ENCODE peak calls at places on chromosomes 12 and 14, in five cellular contexts. B is B cell, M is GM12878, I is WERI-Rb-1, H is adrenal gland. J is an unnamed sample.

GRCh38 chr12:3168775-3169221 is 91.6 kb downstream of the TSPAN9 start:
- DNase-seq in B (no peak), M (no peak), I (peak; percentile 94), H (no peak), J (no peak)

GRCh38 chr12:108801736-108802665 is 55.4 kb downstream of the SSH1 start:
- DNase-seq in B (no peak), M (no peak), I (no peak), H (peak; percentile 44), J (no peak)

GRCh38 chr14:72653026-72653425 is 240.9 kb downstream of the DPF3 start:
- DNase-seq in B (no peak), M (no peak), I (peak; percentile 28), H (no peak), J (no peak)

GRCh38 chr14:76346391-76347160 is 29.4 kb upstream of the ESRRB start:
- DNase-seq in B (no peak), M (peak; percentile 2), I (peak; percentile 73), H (no peak), J (no peak)

GRCh38 chr12:104909761-104910160 is 48.3 kb downstream of the SLC41A2 start:
- DNase-seq in B (no peak), M (no peak), I (no peak), H (no peak), J (no peak)

GRCh38 chr12:54032627-54033100 is at the start of gene HOXC5:
- DNase-seq in B (peak; percentile 81), M (no peak), I (peak; percentile 79), H (peak; percentile 79), J (no peak)

GRCh38 chr12:121794532-121795028 is 1.1 kb upstream of the RHOF start:
- DNase-seq in B (peak; percentile 69), M (no peak), I (no peak), H (peak; percentile 66), J (no peak)

GRCh38 chr12:48997719-48998496 is 1.3 kb downstream of the DDN start:
- DNase-seq in B (peak; percentile 93), M (no peak), I (peak; percentile 42), H (no peak), J (no peak)

GRCh38 chr12:57158665-57159064 is 11.2 kb upstream of the LRP1-AS start:
- DNase-seq in B (no peak), M (no peak), I (no peak), H (no peak), J (no peak)

GRCh38 chr14:35403397-35404245 is 928 bp downstream of the NFKBIA start:
- DNase-seq in B (peak; percentile 94), M (no peak), I (peak; percentile 95), H (peak; percentile 98), J (no peak)

GRCh38 chr12:6367969-6368892 is 7.1 kb downstream of the SCNN1A start:
- DNase-seq in B (no peak), M (no peak), I (no peak), H (no peak), J (peak; percentile 16)

GRCh38 chr12:100539209-100539608 is 34.3 kb upstream of the GAS2L3 start:
- DNase-seq in B (no peak), M (no peak), I (no peak), H (no peak), J (no peak)

GRCh38 chr12:105235299-105235746 is 651 bp downstream of the APPL2 start:
- DNase-seq in B (no peak), M (no peak), I (no peak), H (no peak), J (no peak)

GRCh38 chr12:989751-990278 is 1.2 kb upstream of the ERC1 start:
- DNase-seq in B (peak; percentile 36), M (no peak), I (peak; percentile 22), H (no peak), J (no peak)

GRCh38 chr12:63151061-63151897 is at the start of gene AVPR1A:
- DNase-seq in B (no peak), M (no peak), I (peak; percentile 9), H (peak; percentile 16), J (no peak)

GRCh38 chr12:69510176-69510827 is 40.1 kb downstream of the FRS2 start:
- DNase-seq in B (no peak), M (no peak), I (no peak), H (no peak), J (no peak)

GRCh38 chr14:64762044-64763034 is 58.1 kb downstream of the PLEKHG3 start:
- DNase-seq in B (no peak), M (no peak), I (peak; percentile 62), H (peak; percentile 81), J (no peak)

GRCh38 chr12:96211989-96212388 is 17.8 kb downstream of the ELK3 start:
- DNase-seq in B (no peak), M (no peak), I (no peak), H (no peak), J (no peak)

GRCh38 chr12:78060186-78060585 is 229.5 kb downstream of the NAV3 start:
- DNase-seq in B (no peak), M (no peak), I (no peak), H (no peak), J (no peak)

GRCh38 chr12:124750787-124751471 is 112.7 kb downstream of the SCARB1 start:
- DNase-seq in B (no peak), M (no peak), I (peak; percentile 82), H (no peak), J (no peak)

GRCh38 chr14:102490456-102490855 is 19.1 kb downstream of the ANKRD9 start:
- DNase-seq in B (peak; percentile 6), M (no peak), I (no peak), H (no peak), J (no peak)

GRCh38 chr14:64704145-64704742 is at the start of gene PLEKHG3:
- DNase-seq in B (peak; percentile 47), M (no peak), I (peak; percentile 81), H (peak; percentile 67), J (no peak)

GRCh38 chr14:36747411-36748184 is 85.9 kb downstream of the PAX9 start:
- DNase-seq in B (no peak), M (no peak), I (no peak), H (no peak), J (no peak)

GRCh38 chr14:47619397-47619796 is 56.0 kb downstream of the MDGA2 start:
- DNase-seq in B (no peak), M (no peak), I (no peak), H (no peak), J (no peak)

DNA sequence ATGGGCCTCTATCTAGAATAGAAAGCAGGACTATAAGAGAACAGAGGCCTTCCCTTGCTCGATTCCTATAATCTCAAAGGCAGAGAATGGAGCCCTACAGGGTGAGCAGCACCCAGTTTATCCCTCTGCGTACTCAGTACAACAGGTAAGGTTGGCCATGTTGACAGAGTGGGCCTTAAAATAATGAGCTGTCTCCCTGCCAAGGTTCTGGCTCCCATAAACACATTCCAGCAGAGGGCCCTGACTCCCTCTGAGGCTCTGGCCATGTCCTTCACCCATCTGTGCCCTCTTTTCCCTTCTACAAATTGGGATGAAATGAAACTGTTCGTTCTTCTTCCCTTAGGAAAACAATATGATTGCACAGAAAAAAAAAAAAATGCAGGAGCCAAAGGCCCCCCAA is 16.9 kb upstream of the PNMA1 start:
- DNase-seq in B (no peak), M (no peak), I (no peak), H (no peak), J (no peak)
- TF ChIP-seq CTCF in B (no peak), M (no peak), I (peak; percentile 5), H (no peak), J (no peak)

DNA sequence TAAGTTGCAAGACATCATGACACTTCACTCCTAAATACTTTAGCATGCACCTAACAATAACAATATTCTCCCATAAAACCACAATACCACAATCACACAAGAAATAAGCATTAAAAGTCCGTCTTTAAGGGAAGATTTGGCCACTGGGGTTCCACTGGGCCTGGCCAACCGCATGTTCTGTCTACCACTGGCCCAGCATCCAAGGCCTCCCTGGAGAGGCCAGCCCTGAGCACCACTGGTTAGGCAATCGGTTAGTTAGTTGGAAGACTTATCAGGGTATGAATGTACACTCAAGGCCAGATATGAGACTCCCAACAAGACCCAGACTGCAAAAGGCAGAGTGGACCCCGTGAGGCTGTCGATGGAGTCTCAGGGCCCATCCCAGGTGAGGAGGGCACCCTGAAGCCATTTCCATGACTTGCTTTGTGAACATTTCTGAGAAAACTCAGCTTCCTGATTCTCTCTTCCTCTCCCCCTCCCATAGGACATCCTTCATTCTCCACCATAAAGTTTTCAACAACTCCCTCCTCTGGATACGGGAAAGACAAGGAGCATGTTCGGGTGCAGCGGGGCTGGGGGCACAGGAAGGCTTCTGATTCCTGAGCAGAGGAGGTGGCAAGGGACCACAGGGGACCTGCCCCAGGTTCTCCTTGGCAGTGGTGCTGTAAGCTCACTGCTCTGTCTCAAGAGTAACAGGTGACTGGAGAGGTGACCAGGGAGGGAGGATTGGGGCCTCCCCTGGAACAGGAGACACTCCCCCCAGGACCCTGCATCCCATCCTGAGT is 5.9 kb downstream of the PXN start:
- DNase-seq in B (no peak), M (no peak), I (no peak), H (no peak), J (no peak)
- TF ChIP-seq CTCF in B (no peak), M (no peak), I (no peak), H (no peak), J (no peak)

DNA sequence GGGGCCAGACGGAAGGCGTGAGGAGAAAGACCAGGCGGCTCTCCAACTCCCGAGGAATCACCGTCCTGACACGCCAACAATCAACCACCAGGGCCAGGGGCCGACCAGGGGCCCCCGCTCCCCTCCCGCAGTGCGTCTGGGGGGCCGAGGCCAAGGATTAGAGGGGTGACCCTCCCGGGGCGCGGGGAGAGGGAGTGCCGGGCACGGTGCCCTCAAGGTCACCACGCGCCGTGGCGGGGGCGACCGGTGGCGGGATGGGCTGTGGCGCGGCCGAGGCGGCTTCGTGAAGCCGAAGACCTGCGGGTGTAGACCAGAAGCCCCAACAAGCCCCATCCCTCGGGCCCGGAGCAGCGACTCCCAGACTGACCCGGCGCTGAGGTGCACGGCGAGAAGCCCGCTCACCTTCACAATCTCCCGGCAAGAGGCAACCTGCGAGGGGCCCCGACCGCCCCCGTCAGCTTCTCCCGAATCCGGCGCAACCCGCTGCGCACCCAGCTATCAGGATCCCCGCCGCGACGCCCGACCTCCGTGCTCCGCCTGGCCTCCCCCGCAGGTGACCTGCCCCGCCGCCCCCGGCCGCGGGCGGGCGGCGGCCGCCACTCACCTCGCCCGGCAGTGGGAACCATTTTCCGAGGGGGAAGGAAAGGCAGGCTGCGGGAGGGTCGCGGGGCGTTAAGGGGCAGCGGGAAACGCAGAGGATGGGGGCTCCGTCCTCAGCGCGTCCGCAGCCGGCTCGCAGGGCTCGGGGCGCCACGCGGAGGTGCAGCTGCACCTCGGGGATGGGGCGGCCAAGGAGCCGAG is 446 bp downstream of the ATP2B1 start:
- DNase-seq in B (peak; percentile 51), M (no peak), I (peak; percentile 36), H (peak; percentile 58), J (no peak)
- TF ChIP-seq CTCF in B (no peak), M (no peak), I (no peak), H (peak; percentile 15), J (no peak)

DNA sequence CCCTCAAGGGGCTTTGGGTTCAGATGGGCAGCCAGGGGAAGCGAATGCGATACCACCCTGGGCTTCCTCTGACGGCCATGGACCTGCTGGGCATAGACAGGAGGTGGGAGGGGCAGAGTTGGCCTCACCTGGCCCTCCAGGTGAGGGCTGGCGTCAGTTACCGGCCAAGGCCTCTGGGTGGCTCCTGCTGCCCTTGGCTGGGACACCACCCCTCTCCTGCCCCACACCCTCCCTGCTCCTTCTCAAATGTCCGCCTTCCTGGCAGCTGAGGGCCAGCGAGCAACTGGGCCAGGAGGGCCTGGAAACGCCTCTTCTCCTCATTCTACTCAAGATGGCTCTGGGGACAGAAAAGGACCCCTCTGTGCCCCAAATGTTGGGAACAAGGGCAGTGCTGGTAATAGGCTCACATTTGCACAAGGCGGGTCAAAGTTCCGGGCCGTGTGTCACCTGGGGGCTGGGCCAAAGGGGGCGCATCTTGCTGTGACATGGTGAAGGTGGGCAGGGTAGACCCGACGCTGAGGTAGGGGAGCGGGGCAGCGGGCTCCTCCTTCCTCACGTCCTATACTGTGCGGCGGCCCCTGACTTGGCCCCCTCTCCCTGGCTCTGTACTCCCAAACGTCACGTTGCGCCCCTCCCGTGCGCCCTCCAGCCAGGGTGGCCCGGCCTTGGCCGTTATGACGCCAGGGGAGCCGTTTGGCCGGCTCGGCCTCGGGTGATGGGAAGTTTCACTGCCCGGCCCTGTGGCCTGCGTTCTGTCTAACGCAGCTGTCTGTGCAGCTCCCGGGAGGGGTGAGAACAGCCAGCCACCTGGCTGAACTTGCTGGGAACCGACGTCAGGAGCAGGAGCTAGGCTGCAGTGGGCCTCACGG is 18.1 kb upstream of the DLK1 start:
- DNase-seq in B (no peak), M (no peak), I (peak; percentile 54), H (peak; percentile 83), J (no peak)
- TF ChIP-seq CTCF in B (no peak), M (no peak), I (peak; percentile 86), H (no peak), J (peak; percentile 7)